ENCODE peak calls at places on chromosomes 1 and 21, in six cellular contexts. D is trophoblast cell; H is stimulated activated naive CD8-positive, alpha-beta T cell treated with anti-CD3 and anti-CD28 coated beads, Interleukin-15, amount 100 ng/mL, for 72 hours; Q is GM12891; C is stimulated activated CD4-positive, alpha-beta T cell treated with anti-CD3 and anti-CD28 coated beads, Interleukin-15, amount 100 ng/mL, for 1 hour; X is NCI-H446. O is an unnamed sample.

GRCh38 chr1:207032528-207033017 is at the start of gene C1orf116:
- DNase-seq in H (no peak), D (peak; percentile 51), Q (no peak), C (no peak), X (no peak), O (no peak)

GRCh38 chr1:231106347-231106746 is 55.5 kb upstream of the TRIM67 start:
- DNase-seq in D (no peak), H (no peak), X (peak; percentile 49), Q (no peak), C (no peak), O (no peak)

GRCh38 chr1:210231846-210232523 is 611 bp upstream of the SERTAD4 start:
- DNase-seq in C (no peak), D (peak; percentile 60), H (no peak), X (no peak), Q (no peak), O (no peak)

GRCh38 chr1:25562101-25562927 is 18.9 kb downstream of the LDLRAP1 start:
- DNase-seq in H (peak; percentile 87), D (no peak), C (no peak), Q (peak; percentile 95), X (no peak), O (peak; percentile 81)

GRCh38 chr1:160376525-160377131 is 9.8 kb downstream of the NHLH1 start:
- DNase-seq in D (peak; percentile 65), X (peak; percentile 66), C (no peak), Q (no peak), H (peak; percentile 48), O (peak; percentile 40)

GRCh38 chr1:185938396-185938795 is 204.2 kb downstream of the HMCN1 start:
- DNase-seq in Q (no peak), C (no peak), D (no peak), X (peak; percentile 90), H (no peak), O (no peak)

GRCh38 chr1:89566761-89567174 is 42.1 kb downstream of the LRRC8B start:
- DNase-seq in D (peak; percentile 79), Q (no peak), H (no peak), C (no peak), X (no peak), O (no peak)

GRCh38 chr1:226369110-226369509 is 38.8 kb downstream of the PARP1 start:
- DNase-seq in H (no peak), C (no peak), X (no peak), D (no peak), Q (no peak), O (no peak)

GRCh38 chr1:59046730-59047157 is 250.2 kb upstream of the FGGY start:
- DNase-seq in H (peak; percentile 75), C (no peak), Q (peak; percentile 39), D (no peak), X (no peak), O (peak; percentile 46)

GRCh38 chr1:223483511-223483910 is 90.3 kb downstream of the CCDC185 start:
- DNase-seq in X (no peak), H (no peak), C (no peak), Q (no peak), D (no peak), O (no peak)

GRCh38 chr1:175481126-175482071 is 262.0 kb downstream of the TNR start:
- DNase-seq in D (peak; percentile 68), H (no peak), C (no peak), Q (no peak), X (no peak), O (no peak)

GRCh38 chr21:15826147-15826780 is 96.5 kb downstream of the USP25 start:
- DNase-seq in D (peak; percentile 85), X (peak; percentile 5), H (peak; percentile 19), Q (no peak), C (no peak), O (peak; percentile 1)